ENCODE peak calls at places on chromosomes 7 and 10, in nine cellular contexts. One of them, this sample, is unnamed.

GRCh38 chr7:6430974-6431373 is 16.8 kb downstream of the DAGLB start:
- DNase-seq in B cell: no peak
- DNase-seq in mammary epithelial cell: no peak
- DNase-seq in NCI-H1105: no peak
- DNase-seq in Daoy: no peak
- DNase-seq in iris pigment epithelial cell: no peak
- DNase-seq in effector CD4-positive, alpha-beta T cell: no peak
- DNase-seq in KBM-7: no peak
- DNase-seq in fibroblast of lung: no peak
- DNase-seq in this sample: no peak

GRCh38 chr7:86598311-86598710 is 45.4 kb upstream of the GRM3 start:
- DNase-seq in B cell: no peak
- DNase-seq in mammary epithelial cell: no peak
- DNase-seq in NCI-H1105: no peak
- DNase-seq in Daoy: peak
- DNase-seq in iris pigment epithelial cell: no peak
- DNase-seq in effector CD4-positive, alpha-beta T cell: no peak
- DNase-seq in KBM-7: peak
- DNase-seq in fibroblast of lung: no peak
- DNase-seq in this sample: no peak

GRCh38 chr10:20993387-20994170 is 96.5 kb upstream of the NEBL start:
- DNase-seq in B cell: no peak
- DNase-seq in mammary epithelial cell: peak
- DNase-seq in NCI-H1105: no peak
- DNase-seq in Daoy: peak
- DNase-seq in iris pigment epithelial cell: peak
- DNase-seq in effector CD4-positive, alpha-beta T cell: no peak
- DNase-seq in KBM-7: no peak
- DNase-seq in fibroblast of lung: peak
- DNase-seq in this sample: no peak

GRCh38 chr10:84783386-84783785 is 455.0 kb downstream of the CCSER2 start:
- DNase-seq in B cell: peak
- DNase-seq in mammary epithelial cell: peak
- DNase-seq in NCI-H1105: no peak
- DNase-seq in Daoy: no peak
- DNase-seq in iris pigment epithelial cell: peak
- DNase-seq in effector CD4-positive, alpha-beta T cell: no peak
- DNase-seq in KBM-7: peak
- DNase-seq in fibroblast of lung: no peak
- DNase-seq in this sample: no peak

GRCh38 chr7:143003393-143004051 is 23.4 kb downstream of the OR9A2 start:
- DNase-seq in B cell: peak
- DNase-seq in mammary epithelial cell: peak
- DNase-seq in NCI-H1105: peak
- DNase-seq in Daoy: peak
- DNase-seq in iris pigment epithelial cell: peak
- DNase-seq in effector CD4-positive, alpha-beta T cell: peak
- DNase-seq in KBM-7: peak
- DNase-seq in fibroblast of lung: peak
- DNase-seq in this sample: no peak

GRCh38 chr7:101728888-101729883 is 88.2 kb upstream of the CUX1 start:
- DNase-seq in B cell: no peak
- DNase-seq in mammary epithelial cell: no peak
- DNase-seq in NCI-H1105: no peak
- DNase-seq in Daoy: peak
- DNase-seq in iris pigment epithelial cell: peak
- DNase-seq in effector CD4-positive, alpha-beta T cell: no peak
- DNase-seq in KBM-7: peak
- DNase-seq in fibroblast of lung: peak
- DNase-seq in this sample: no peak

GRCh38 chr10:42988517-42989395 is 88.1 kb upstream of the RET start:
- DNase-seq in B cell: no peak
- DNase-seq in mammary epithelial cell: no peak
- DNase-seq in NCI-H1105: no peak
- DNase-seq in Daoy: no peak
- DNase-seq in iris pigment epithelial cell: no peak
- DNase-seq in effector CD4-positive, alpha-beta T cell: no peak
- DNase-seq in KBM-7: peak
- DNase-seq in fibroblast of lung: no peak
- DNase-seq in this sample: no peak

GRCh38 chr7:75962607-75963382 is 31.6 kb downstream of the TMEM120A start:
- DNase-seq in B cell: no peak
- DNase-seq in mammary epithelial cell: no peak
- DNase-seq in NCI-H1105: no peak
- DNase-seq in Daoy: peak
- DNase-seq in iris pigment epithelial cell: peak
- DNase-seq in effector CD4-positive, alpha-beta T cell: no peak
- DNase-seq in KBM-7: no peak
- DNase-seq in fibroblast of lung: peak
- DNase-seq in this sample: peak

GRCh38 chr10:68242051-68242450 is 10.1 kb upstream of the ATOH7 start:
- DNase-seq in B cell: no peak
- DNase-seq in mammary epithelial cell: no peak
- DNase-seq in NCI-H1105: no peak
- DNase-seq in Daoy: peak
- DNase-seq in iris pigment epithelial cell: no peak
- DNase-seq in effector CD4-positive, alpha-beta T cell: no peak
- DNase-seq in KBM-7: no peak
- DNase-seq in fibroblast of lung: no peak
- DNase-seq in this sample: no peak

GRCh38 chr7:52973126-52973525 is 62.3 kb upstream of the POM121L12 start:
- DNase-seq in B cell: no peak
- DNase-seq in mammary epithelial cell: no peak
- DNase-seq in NCI-H1105: no peak
- DNase-seq in Daoy: no peak
- DNase-seq in iris pigment epithelial cell: no peak
- DNase-seq in effector CD4-positive, alpha-beta T cell: no peak
- DNase-seq in KBM-7: no peak
- DNase-seq in fibroblast of lung: no peak
- DNase-seq in this sample: no peak

GRCh38 chr7:132402751-132403245 is 173.5 kb downstream of the PLXNA4 start:
- DNase-seq in B cell: no peak
- DNase-seq in mammary epithelial cell: no peak
- DNase-seq in NCI-H1105: peak
- DNase-seq in Daoy: peak
- DNase-seq in iris pigment epithelial cell: no peak
- DNase-seq in effector CD4-positive, alpha-beta T cell: no peak
- DNase-seq in KBM-7: no peak
- DNase-seq in fibroblast of lung: no peak
- DNase-seq in this sample: no peak

GRCh38 chr7:43119371-43120069 is 7.1 kb downstream of the HECW1 start:
- DNase-seq in B cell: no peak
- DNase-seq in mammary epithelial cell: no peak
- DNase-seq in NCI-H1105: no peak
- DNase-seq in Daoy: peak
- DNase-seq in iris pigment epithelial cell: peak
- DNase-seq in effector CD4-positive, alpha-beta T cell: no peak
- DNase-seq in KBM-7: no peak
- DNase-seq in fibroblast of lung: peak
- DNase-seq in this sample: peak

GRCh38 chr10:88271736-88272135 is 311.4 kb downstream of the RNLS start:
- DNase-seq in B cell: no peak
- DNase-seq in mammary epithelial cell: peak
- DNase-seq in NCI-H1105: no peak
- DNase-seq in Daoy: peak
- DNase-seq in iris pigment epithelial cell: peak
- DNase-seq in effector CD4-positive, alpha-beta T cell: no peak
- DNase-seq in KBM-7: peak
- DNase-seq in fibroblast of lung: peak
- DNase-seq in this sample: no peak

GRCh38 chr7:144057954-144058353 is 9.2 kb downstream of the OR2A5 start:
- DNase-seq in B cell: no peak
- DNase-seq in mammary epithelial cell: no peak
- DNase-seq in NCI-H1105: no peak
- DNase-seq in Daoy: peak
- DNase-seq in iris pigment epithelial cell: peak
- DNase-seq in effector CD4-positive, alpha-beta T cell: no peak
- DNase-seq in KBM-7: no peak
- DNase-seq in fibroblast of lung: peak
- DNase-seq in this sample: no peak

GRCh38 chr7:76220185-76221057 is 18.7 kb downstream of the SRRM3 start:
- DNase-seq in B cell: no peak
- DNase-seq in mammary epithelial cell: peak
- DNase-seq in NCI-H1105: no peak
- DNase-seq in Daoy: peak
- DNase-seq in iris pigment epithelial cell: peak
- DNase-seq in effector CD4-positive, alpha-beta T cell: no peak
- DNase-seq in KBM-7: peak
- DNase-seq in fibroblast of lung: peak
- DNase-seq in this sample: peak

GRCh38 chr10:131644287-131644686 is 256.5 kb upstream of the PPP2R2D start:
- DNase-seq in B cell: no peak
- DNase-seq in mammary epithelial cell: no peak
- DNase-seq in NCI-H1105: no peak
- DNase-seq in Daoy: peak
- DNase-seq in iris pigment epithelial cell: no peak
- DNase-seq in effector CD4-positive, alpha-beta T cell: no peak
- DNase-seq in KBM-7: no peak
- DNase-seq in fibroblast of lung: no peak
- DNase-seq in this sample: no peak

GRCh38 chr7:134179321-134179720 is 52.2 kb downstream of the LRGUK start:
- DNase-seq in B cell: no peak
- DNase-seq in mammary epithelial cell: no peak
- DNase-seq in NCI-H1105: no peak
- DNase-seq in Daoy: no peak
- DNase-seq in iris pigment epithelial cell: no peak
- DNase-seq in effector CD4-positive, alpha-beta T cell: no peak
- DNase-seq in KBM-7: no peak
- DNase-seq in fibroblast of lung: no peak
- DNase-seq in this sample: no peak

GRCh38 chr7:31735991-31736982 is 49.3 kb downstream of the PPP1R17 start:
- DNase-seq in B cell: peak
- DNase-seq in mammary epithelial cell: peak
- DNase-seq in NCI-H1105: peak
- DNase-seq in Daoy: peak
- DNase-seq in iris pigment epithelial cell: peak
- DNase-seq in effector CD4-positive, alpha-beta T cell: no peak
- DNase-seq in KBM-7: peak
- DNase-seq in fibroblast of lung: peak
- DNase-seq in this sample: peak

GRCh38 chr10:82932426-82932825 is 1057.4 kb downstream of the NRG3 start:
- DNase-seq in B cell: no peak
- DNase-seq in mammary epithelial cell: no peak
- DNase-seq in NCI-H1105: no peak
- DNase-seq in Daoy: no peak
- DNase-seq in iris pigment epithelial cell: no peak
- DNase-seq in effector CD4-positive, alpha-beta T cell: no peak
- DNase-seq in KBM-7: no peak
- DNase-seq in fibroblast of lung: no peak
- DNase-seq in this sample: no peak

GRCh38 chr7:92279429-92280031 is 33.8 kb downstream of the ANKIB1 start:
- DNase-seq in B cell: no peak
- DNase-seq in mammary epithelial cell: no peak
- DNase-seq in NCI-H1105: no peak
- DNase-seq in Daoy: no peak
- DNase-seq in iris pigment epithelial cell: no peak
- DNase-seq in effector CD4-positive, alpha-beta T cell: no peak
- DNase-seq in KBM-7: no peak
- DNase-seq in fibroblast of lung: no peak
- DNase-seq in this sample: no peak

GRCh38 chr10:83310688-83311087 is 828.6 kb upstream of the GHITM start:
- DNase-seq in B cell: no peak
- DNase-seq in mammary epithelial cell: no peak
- DNase-seq in NCI-H1105: no peak
- DNase-seq in Daoy: no peak
- DNase-seq in iris pigment epithelial cell: no peak
- DNase-seq in effector CD4-positive, alpha-beta T cell: no peak
- DNase-seq in KBM-7: no peak
- DNase-seq in fibroblast of lung: no peak
- DNase-seq in this sample: no peak

GRCh38 chr10:10797467-10797866 is 220.2 kb upstream of the CELF2 start:
- DNase-seq in B cell: no peak
- DNase-seq in mammary epithelial cell: no peak
- DNase-seq in NCI-H1105: no peak
- DNase-seq in Daoy: no peak
- DNase-seq in iris pigment epithelial cell: peak
- DNase-seq in effector CD4-positive, alpha-beta T cell: no peak
- DNase-seq in KBM-7: no peak
- DNase-seq in fibroblast of lung: peak
- DNase-seq in this sample: no peak

GRCh38 chr7:130108809-130109208 is 38.5 kb downstream of the KLHDC10 start:
- DNase-seq in B cell: no peak
- DNase-seq in mammary epithelial cell: no peak
- DNase-seq in NCI-H1105: no peak
- DNase-seq in Daoy: no peak
- DNase-seq in iris pigment epithelial cell: no peak
- DNase-seq in effector CD4-positive, alpha-beta T cell: no peak
- DNase-seq in KBM-7: no peak
- DNase-seq in fibroblast of lung: no peak
- DNase-seq in this sample: no peak

GRCh38 chr7:14125998-14126397 is 136.5 kb upstream of the ETV1 start:
- DNase-seq in B cell: no peak
- DNase-seq in mammary epithelial cell: no peak
- DNase-seq in NCI-H1105: no peak
- DNase-seq in Daoy: peak
- DNase-seq in iris pigment epithelial cell: peak
- DNase-seq in effector CD4-positive, alpha-beta T cell: no peak
- DNase-seq in KBM-7: no peak
- DNase-seq in fibroblast of lung: no peak
- DNase-seq in this sample: no peak

GRCh38 chr7:34385385-34385784 is 272.6 kb upstream of the NPSR1 start:
- DNase-seq in B cell: no peak
- DNase-seq in mammary epithelial cell: no peak
- DNase-seq in NCI-H1105: no peak
- DNase-seq in Daoy: no peak
- DNase-seq in iris pigment epithelial cell: no peak
- DNase-seq in effector CD4-positive, alpha-beta T cell: no peak
- DNase-seq in KBM-7: no peak
- DNase-seq in fibroblast of lung: no peak
- DNase-seq in this sample: no peak

GRCh38 chr7:8433477-8434289 is at the start of gene NXPH1:
- DNase-seq in B cell: no peak
- DNase-seq in mammary epithelial cell: no peak
- DNase-seq in NCI-H1105: peak
- DNase-seq in Daoy: no peak
- DNase-seq in iris pigment epithelial cell: no peak
- DNase-seq in effector CD4-positive, alpha-beta T cell: no peak
- DNase-seq in KBM-7: peak
- DNase-seq in fibroblast of lung: no peak
- DNase-seq in this sample: no peak

GRCh38 chr10:12980080-12980656 is 21.3 kb downstream of the CCDC3 start:
- DNase-seq in B cell: no peak
- DNase-seq in mammary epithelial cell: no peak
- DNase-seq in NCI-H1105: no peak
- DNase-seq in Daoy: no peak
- DNase-seq in iris pigment epithelial cell: no peak
- DNase-seq in effector CD4-positive, alpha-beta T cell: no peak
- DNase-seq in KBM-7: no peak
- DNase-seq in fibroblast of lung: no peak
- DNase-seq in this sample: no peak

GRCh38 chr7:158828343-158829020 is 827 bp downstream of the ESYT2 start:
- DNase-seq in B cell: peak
- DNase-seq in mammary epithelial cell: peak
- DNase-seq in NCI-H1105: peak
- DNase-seq in Daoy: peak
- DNase-seq in iris pigment epithelial cell: peak
- DNase-seq in effector CD4-positive, alpha-beta T cell: no peak
- DNase-seq in KBM-7: no peak
- DNase-seq in fibroblast of lung: no peak
- DNase-seq in this sample: no peak

GRCh38 chr7:21011153-21011552 is 224.5 kb upstream of the SP8 start:
- DNase-seq in B cell: no peak
- DNase-seq in mammary epithelial cell: peak
- DNase-seq in NCI-H1105: no peak
- DNase-seq in Daoy: no peak
- DNase-seq in iris pigment epithelial cell: no peak
- DNase-seq in effector CD4-positive, alpha-beta T cell: no peak
- DNase-seq in KBM-7: no peak
- DNase-seq in fibroblast of lung: no peak
- DNase-seq in this sample: no peak

GRCh38 chr10:16787361-16787791 is 29.8 kb downstream of the RSU1 start:
- DNase-seq in B cell: peak
- DNase-seq in mammary epithelial cell: no peak
- DNase-seq in NCI-H1105: no peak
- DNase-seq in Daoy: no peak
- DNase-seq in iris pigment epithelial cell: no peak
- DNase-seq in effector CD4-positive, alpha-beta T cell: peak
- DNase-seq in KBM-7: no peak
- DNase-seq in fibroblast of lung: no peak
- DNase-seq in this sample: no peak

GRCh38 chr7:105046414-105046813 is 32.4 kb downstream of the KMT2E start:
- DNase-seq in B cell: no peak
- DNase-seq in mammary epithelial cell: peak
- DNase-seq in NCI-H1105: no peak
- DNase-seq in Daoy: no peak
- DNase-seq in iris pigment epithelial cell: peak
- DNase-seq in effector CD4-positive, alpha-beta T cell: no peak
- DNase-seq in KBM-7: no peak
- DNase-seq in fibroblast of lung: peak
- DNase-seq in this sample: peak

This sample was measured in AG09319.